ENCODE peak calls at places on chromosomes 1 and 21, in ten cellular contexts. E is activated T-helper 2 cell treated with anti-CD3 and anti-CD28 coated beads, Interferon-gamma antibody, Interleukin-2, Interleukin-4, amounts not matched to agents 10 μg/mL and 5 μg/mL and 100 μg/mL, durations not matched to agents 14 hours and 24 hours and 36 hours; R is progenitor cell of endocrine pancreas; O is fibroblast of pulmonary artery; L is stimulated activated CD4-positive, alpha-beta T cell treated with anti-CD3 and anti-CD28 coated beads, Interleukin-1b, Interleukin-23, amount 100 ng/mL, for 24 hours; P is left colon; G is hypothalamus; N is amygdala; B is ovary; J is head of caudate nucleus. W is an unnamed sample.

GRCh38 chr1:39380036-39380435 is 111.4 kb upstream of the BMP8A start:
- DNase-seq in O (no peak), L (no peak), N (no peak), G (no peak), P (no peak), R (no peak), B (no peak), E (no peak), J (no peak), W (no peak)

GRCh38 chr1:54151013-54151412 is 1.8 kb downstream of the CDCP2 start:
- DNase-seq in J (no peak), N (no peak), E (no peak), B (no peak), L (no peak), G (no peak), P (no peak), O (no peak), R (no peak), W (no peak)

GRCh38 chr1:57013522-57013921 is 47.7 kb upstream of the C8B start:
- DNase-seq in N (no peak), R (no peak), E (no peak), P (no peak), G (no peak), L (no peak), B (no peak), O (no peak), J (no peak), W (no peak)

GRCh38 chr1:168974117-168974516 is 132.4 kb upstream of the ATP1B1 start:
- DNase-seq in N (no peak), J (no peak), L (no peak), P (no peak), O (peak; percentile 33), G (no peak), B (no peak), R (no peak), E (no peak), W (no peak)

GRCh38 chr1:44040418-44040817 is 9.2 kb upstream of the SLC6A9 start:
- DNase-seq in R (no peak), E (no peak), L (no peak), G (no peak), J (no peak), N (no peak), O (peak; percentile 45), B (no peak), P (no peak), W (no peak)

GRCh38 chr1:221635305-221635704 is 106.6 kb downstream of the DUSP10 start:
- DNase-seq in E (no peak), P (no peak), G (no peak), B (no peak), L (no peak), O (no peak), R (no peak), J (no peak), N (no peak), W (no peak)

GRCh38 chr1:147496571-147496970 is 44.7 kb upstream of the BCL9 start:
- DNase-seq in L (no peak), R (no peak), E (no peak), O (peak; percentile 68), P (peak; percentile 32), N (no peak), J (no peak), B (peak; percentile 43), G (no peak), W (no peak)

GRCh38 chr1:24946861-24947658 is 17.0 kb upstream of the RUNX3 start:
- DNase-seq in R (no peak), J (no peak), P (no peak), E (no peak), G (no peak), N (no peak), O (no peak), L (no peak), B (no peak), W (no peak)

GRCh38 chr1:116506132-116507004 is 64.5 kb downstream of the CD58 start:
- DNase-seq in G (no peak), B (no peak), J (peak; percentile 57), R (no peak), O (no peak), E (no peak), P (no peak), N (no peak), L (no peak), W (no peak)

GRCh38 chr21:39483917-39484316 is 32.1 kb downstream of the SH3BGR start:
- DNase-seq in N (no peak), G (no peak), P (no peak), R (no peak), L (no peak), J (no peak), O (peak; percentile 11), E (no peak), B (no peak), W (no peak)

GRCh38 chr1:219189942-219190341 is 16.3 kb downstream of the LYPLAL1 start:
- DNase-seq in R (no peak), G (no peak), P (no peak), N (no peak), J (no peak), O (no peak), L (no peak), E (no peak), B (no peak), W (no peak)

GRCh38 chr1:148158594-148158993 is 6.5 kb upstream of the NBPF11 start:
- DNase-seq in P (no peak), J (no peak), O (no peak), G (no peak), B (no peak), E (no peak), L (no peak), N (no peak), R (no peak), W (no peak)

GRCh38 chr1:170661646-170662411 is 2.1 kb upstream of the PRRX1 start:
- DNase-seq in R (no peak), E (no peak), P (no peak), O (peak; percentile 57), L (no peak), B (peak; percentile 65), J (no peak), G (no peak), N (no peak), W (no peak)

GRCh38 chr1:93591833-93592635 is 89.6 kb downstream of the BCAR3 start:
- DNase-seq in J (no peak), R (peak; percentile 27), P (peak; percentile 92), B (no peak), N (no peak), L (no peak), G (no peak), O (no peak), E (no peak), W (peak; percentile 98)